ENCODE peak calls at places on chromosomes 1 and 21, in six cellular contexts. One of them, this sample, is unnamed.

GRCh38 chr1:239630767-239631166 is 244.4 kb downstream of the CHRM3 start:
- DNase-seq in stomach: no peak
- DNase-seq in ovary: no peak
- DNase-seq in tibial nerve: no peak
- DNase-seq in sigmoid colon: no peak
- DNase-seq in H1: no peak
- DNase-seq in this sample: no peak

GRCh38 chr1:107195476-107195875 is 54.6 kb downstream of the NTNG1 start:
- DNase-seq in sigmoid colon: no peak
- DNase-seq in tibial nerve: no peak
- DNase-seq in ovary: no peak
- DNase-seq in H1: no peak
- DNase-seq in stomach: no peak
- DNase-seq in this sample: no peak

GRCh38 chr1:23421343-23421742 is 3.2 kb downstream of the TCEA3 start:
- DNase-seq in tibial nerve: no peak
- DNase-seq in sigmoid colon: no peak
- DNase-seq in stomach: no peak
- DNase-seq in H1: no peak
- DNase-seq in ovary: no peak
- DNase-seq in this sample: no peak

GRCh38 chr1:238951809-238952208 is 434.6 kb upstream of the CHRM3 start:
- DNase-seq in ovary: no peak
- DNase-seq in tibial nerve: no peak
- DNase-seq in H1: no peak
- DNase-seq in sigmoid colon: no peak
- DNase-seq in stomach: peak
- DNase-seq in this sample: no peak

GRCh38 chr21:44006017-44006624 is 6.0 kb upstream of the TRAPPC10 start:
- DNase-seq in ovary: peak
- DNase-seq in tibial nerve: no peak
- DNase-seq in sigmoid colon: peak
- DNase-seq in stomach: no peak
- DNase-seq in H1: no peak
- DNase-seq in this sample: no peak

GRCh38 chr1:226708342-226708780 is 30.7 kb downstream of the ITPKB start:
- DNase-seq in stomach: no peak
- DNase-seq in sigmoid colon: peak
- DNase-seq in ovary: peak
- DNase-seq in H1: no peak
- DNase-seq in tibial nerve: no peak
- DNase-seq in this sample: no peak

GRCh38 chr1:75630004-75630403 is 19.1 kb upstream of the SLC44A5 start:
- DNase-seq in stomach: no peak
- DNase-seq in ovary: no peak
- DNase-seq in sigmoid colon: no peak
- DNase-seq in tibial nerve: no peak
- DNase-seq in H1: peak
- DNase-seq in this sample: no peak

GRCh38 chr1:54885863-54886723 is 902 bp downstream of the DHCR24 start:
- DNase-seq in sigmoid colon: no peak
- DNase-seq in ovary: peak
- DNase-seq in H1: peak
- DNase-seq in stomach: peak
- DNase-seq in tibial nerve: no peak
- DNase-seq in this sample: peak

GRCh38 chr1:28259935-28260802 is 851 bp downstream of the SESN2 start:
- DNase-seq in ovary: peak
- DNase-seq in stomach: peak
- DNase-seq in H1: peak
- DNase-seq in tibial nerve: no peak
- DNase-seq in sigmoid colon: peak
- DNase-seq in this sample: peak

GRCh38 chr1:203033287-203033686 is 7.0 kb downstream of the PPFIA4 start:
- DNase-seq in H1: no peak
- DNase-seq in stomach: no peak
- DNase-seq in ovary: no peak
- DNase-seq in tibial nerve: no peak
- DNase-seq in sigmoid colon: no peak
- DNase-seq in this sample: no peak

GRCh38 chr1:151145158-151146071 is 1.0 kb downstream of the SEMA6C start:
- DNase-seq in ovary: no peak
- DNase-seq in H1: peak
- DNase-seq in tibial nerve: no peak
- DNase-seq in sigmoid colon: peak
- DNase-seq in stomach: no peak
- DNase-seq in this sample: no peak

GRCh38 chr1:164725401-164725800 is 166.4 kb downstream of the PBX1 start:
- DNase-seq in ovary: peak
- DNase-seq in sigmoid colon: no peak
- DNase-seq in stomach: no peak
- DNase-seq in H1: no peak
- DNase-seq in tibial nerve: no peak
- DNase-seq in this sample: no peak

GRCh38 chr21:43361127-43361492 is 65.8 kb downstream of the SIK1 start:
- DNase-seq in tibial nerve: no peak
- DNase-seq in H1: no peak
- DNase-seq in ovary: no peak
- DNase-seq in sigmoid colon: no peak
- DNase-seq in stomach: no peak
- DNase-seq in this sample: peak

GRCh38 chr1:227748496-227749182 is 13.4 kb downstream of the SNAP47 start:
- DNase-seq in sigmoid colon: peak
- DNase-seq in H1: no peak
- DNase-seq in ovary: peak
- DNase-seq in tibial nerve: no peak
- DNase-seq in stomach: no peak
- DNase-seq in this sample: peak
- TF ChIP-seq EP300 in sigmoid colon: peak
- TF ChIP-seq EP300 in H1: no peak
- TF ChIP-seq EP300 in ovary: peak
- TF ChIP-seq EP300 in tibial nerve: no peak
- TF ChIP-seq EP300 in stomach: peak
- TF ChIP-seq EP300 in this sample: peak

GRCh38 chr1:66685265-66685664 is 67.0 kb upstream of the DYNLT5 start:
- DNase-seq in stomach: no peak
- DNase-seq in ovary: no peak
- DNase-seq in H1: no peak
- DNase-seq in sigmoid colon: no peak
- DNase-seq in tibial nerve: no peak
- DNase-seq in this sample: no peak
- TF ChIP-seq POLR2A in stomach: no peak
- TF ChIP-seq POLR2A in ovary: no peak
- TF ChIP-seq POLR2A in H1: no peak
- TF ChIP-seq POLR2A in sigmoid colon: no peak
- TF ChIP-seq POLR2A in tibial nerve: no peak
- TF ChIP-seq POLR2A in this sample: no peak

DNA sequence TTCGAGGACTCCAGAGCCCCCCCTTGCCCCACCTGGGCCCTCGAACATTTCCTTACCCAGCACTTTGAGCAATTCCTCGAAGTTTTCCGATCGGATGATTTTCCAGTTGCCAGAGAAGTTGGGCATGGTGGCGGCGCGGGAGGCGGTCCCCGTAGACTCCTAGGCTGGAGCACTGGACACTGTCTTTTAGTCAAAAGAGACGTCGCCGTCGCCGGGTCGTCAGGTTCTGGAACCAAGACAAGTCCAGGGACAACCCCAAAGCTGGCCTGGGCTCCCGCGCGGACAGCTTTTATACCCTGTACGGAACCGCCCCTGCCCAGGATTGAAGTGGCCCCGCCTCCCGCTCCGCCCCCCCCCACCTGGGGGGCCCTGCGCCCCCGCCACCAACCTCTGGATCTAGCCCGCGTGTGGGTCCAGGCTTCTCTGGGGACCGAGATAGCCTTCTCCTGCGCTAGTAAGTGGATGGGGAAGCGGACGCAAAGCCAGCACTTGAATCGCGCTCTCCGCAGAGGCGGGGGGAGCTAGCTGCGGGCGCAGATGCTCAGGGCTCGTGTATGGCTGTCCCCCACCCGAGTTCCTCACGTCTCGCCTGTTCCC is at the start of gene CRABP2:
- DNase-seq in stomach: no peak
- DNase-seq in ovary: peak
- DNase-seq in sigmoid colon: peak
- DNase-seq in tibial nerve: no peak
- DNase-seq in H1: peak
- DNase-seq in this sample: peak
- H3K27ac ChIP-seq in stomach: peak
- H3K27ac ChIP-seq in ovary: peak
- H3K27ac ChIP-seq in sigmoid colon: peak
- H3K27ac ChIP-seq in tibial nerve: peak
- H3K27ac ChIP-seq in H1: peak
- H3K27ac ChIP-seq in this sample: peak

DNA sequence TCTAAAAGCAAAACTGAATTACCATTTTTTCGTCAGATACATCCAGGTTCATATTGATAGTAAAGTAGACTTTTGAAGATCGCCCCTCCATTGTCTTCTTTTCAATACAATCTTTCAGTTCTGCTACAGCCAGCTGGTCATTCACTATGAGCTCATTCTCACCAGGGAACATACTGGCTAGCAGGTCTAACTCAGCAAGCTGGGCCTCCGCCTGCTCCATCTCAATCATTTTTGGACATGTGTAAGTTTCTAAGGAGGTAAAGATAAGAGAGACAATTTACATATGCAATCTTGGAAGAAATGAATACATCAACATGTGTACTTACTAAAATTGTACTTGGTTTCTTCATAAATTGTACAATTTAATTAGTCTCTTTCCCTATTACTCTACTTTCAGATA is 10.8 kb downstream of the RWDD2B start:
- DNase-seq in tibial nerve: no peak
- DNase-seq in sigmoid colon: no peak
- DNase-seq in ovary: no peak
- DNase-seq in H1: no peak
- DNase-seq in stomach: no peak
- DNase-seq in this sample: no peak
- TF ChIP-seq EP300 in tibial nerve: no peak
- TF ChIP-seq EP300 in sigmoid colon: no peak
- TF ChIP-seq EP300 in ovary: no peak
- TF ChIP-seq EP300 in H1: no peak
- TF ChIP-seq EP300 in stomach: no peak
- TF ChIP-seq EP300 in this sample: no peak

GRCh38 chr1:44212355-44213221 is 683 bp upstream of the DMAP1 start:
- DNase-seq in H1: no peak
- DNase-seq in sigmoid colon: no peak
- DNase-seq in stomach: no peak
- DNase-seq in tibial nerve: no peak
- DNase-seq in ovary: no peak
- DNase-seq in this sample: no peak

GRCh38 chr1:44210595-44210994 is 2.7 kb upstream of the DMAP1 start:
- DNase-seq in sigmoid colon: no peak
- DNase-seq in stomach: no peak
- DNase-seq in tibial nerve: no peak
- DNase-seq in H1: no peak
- DNase-seq in ovary: no peak
- DNase-seq in this sample: no peak

GRCh38 chr1:44218503-44219300 is 5.4 kb downstream of the DMAP1 start:
- DNase-seq in stomach: no peak
- DNase-seq in ovary: no peak
- DNase-seq in sigmoid colon: no peak
- DNase-seq in tibial nerve: no peak
- DNase-seq in H1: no peak
- DNase-seq in this sample: no peak

GRCh38 chr1:44217809-44218410 is 4.6 kb downstream of the DMAP1 start:
- DNase-seq in H1: peak
- DNase-seq in tibial nerve: peak
- DNase-seq in sigmoid colon: peak
- DNase-seq in stomach: peak
- DNase-seq in ovary: peak
- DNase-seq in this sample: peak

GRCh38 chr1:44213222-44214112 is at the start of gene DMAP1:
- DNase-seq in H1: peak
- DNase-seq in sigmoid colon: peak
- DNase-seq in tibial nerve: peak
- DNase-seq in stomach: peak
- DNase-seq in ovary: peak
- DNase-seq in this sample: peak
- TF ChIP-seq POLR2A in H1: peak
- TF ChIP-seq POLR2A in sigmoid colon: no peak
- TF ChIP-seq POLR2A in tibial nerve: no peak
- TF ChIP-seq POLR2A in stomach: no peak
- TF ChIP-seq POLR2A in ovary: peak
- TF ChIP-seq POLR2A in this sample: no peak

DNA sequence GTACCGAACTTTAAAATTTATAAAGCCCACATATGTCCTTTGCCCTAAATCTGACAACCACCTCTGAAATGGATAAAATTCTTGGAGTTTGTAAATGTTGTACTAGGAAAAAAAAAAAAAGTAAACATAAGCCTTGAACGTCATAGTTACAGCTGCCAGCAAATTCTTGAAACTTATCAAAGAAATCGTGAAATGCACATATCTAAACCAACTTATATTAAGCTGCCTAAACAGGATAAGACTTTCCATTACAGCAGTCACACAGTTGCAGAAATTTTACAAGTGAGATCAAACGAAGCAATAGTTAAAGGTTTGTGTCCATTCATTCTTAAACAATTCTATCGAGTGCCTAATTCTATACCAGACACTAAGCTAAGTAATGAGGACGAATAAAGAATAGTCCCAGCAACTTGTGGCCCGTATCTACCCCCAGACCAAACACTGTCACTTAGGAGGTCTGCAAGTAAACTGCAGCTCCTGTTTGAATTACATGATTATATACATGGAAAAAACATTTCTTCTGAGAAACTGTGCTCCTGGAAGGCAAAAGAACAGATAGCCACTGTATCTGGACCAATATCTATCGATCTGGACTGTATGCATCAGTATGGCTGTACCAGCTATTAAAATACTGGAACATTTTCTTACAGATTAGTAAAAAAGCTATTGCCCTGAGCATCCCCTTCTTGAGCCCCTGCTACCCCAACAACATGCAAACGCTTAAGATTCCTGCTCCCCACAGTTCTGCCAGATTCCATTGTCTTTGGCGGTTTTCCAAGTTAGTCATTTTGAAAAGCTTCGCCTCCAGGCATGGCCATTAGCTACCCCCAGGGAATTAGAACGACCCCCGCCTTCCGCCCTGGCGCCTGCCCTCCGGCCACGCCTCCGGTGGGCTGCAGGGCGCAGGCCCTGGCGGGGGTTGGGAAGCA is 3.4 kb upstream of the SEC22B start:
- DNase-seq in ovary: peak
- DNase-seq in stomach: no peak
- DNase-seq in H1: peak
- DNase-seq in sigmoid colon: peak
- DNase-seq in tibial nerve: no peak
- DNase-seq in this sample: peak
- H3K27ac ChIP-seq in ovary: peak
- H3K27ac ChIP-seq in stomach: peak
- H3K27ac ChIP-seq in H1: no peak
- H3K27ac ChIP-seq in sigmoid colon: peak
- H3K27ac ChIP-seq in tibial nerve: peak
- H3K27ac ChIP-seq in this sample: peak

This sample was measured in transverse colon.